ENCODE peak calls at places on chromosomes 6 and 20, in seven cellular contexts. K is heart left ventricle, R is posterior cingulate gyrus, W is NCI-H1694, L is cardiac fibroblast, A is hepatic stellate cell, C is left lung. Q is an unnamed sample.

GRCh38 chr6:155116571-155116910 is 121.4 kb downstream of the TIAM2 start:
- DNase-seq in K (no peak), R (no peak), W (no peak), L (no peak), A (no peak), C (no peak), Q (no peak)

GRCh38 chr6:157407637-157408036 is 26.6 kb downstream of the ZDHHC14 start:
- DNase-seq in K (no peak), R (no peak), W (no peak), L (no peak), A (no peak), C (no peak), Q (no peak)

GRCh38 chr20:57847104-57847503 is 137.3 kb upstream of the PMEPA1 start:
- DNase-seq in K (no peak), R (no peak), W (no peak), L (no peak), A (no peak), C (no peak), Q (no peak)

GRCh38 chr20:21513181-21513663 is 642 bp downstream of the NKX2-2 start:
- DNase-seq in K (no peak), R (peak), W (no peak), L (no peak), A (no peak), C (peak), Q (no peak)

GRCh38 chr20:8932192-8933150 is 136.4 kb upstream of the PLCB4 start:
- DNase-seq in K (no peak), R (no peak), W (no peak), L (peak), A (peak), C (no peak), Q (no peak)

GRCh38 chr6:138465007-138465645 is 34.2 kb downstream of the NHSL1 start:
- DNase-seq in K (no peak), R (no peak), W (no peak), L (peak), A (peak), C (no peak), Q (no peak)

GRCh38 chr20:9493818-9494217 is 20.6 kb upstream of the LAMP5 start:
- DNase-seq in K (no peak), R (no peak), W (no peak), L (no peak), A (no peak), C (no peak), Q (no peak)

GRCh38 chr6:165988757-165989456 is 178.7 kb downstream of the TBXT start:
- DNase-seq in K (no peak), R (peak), W (no peak), L (peak), A (no peak), C (no peak), Q (no peak)

GRCh38 chr6:43739642-43740091 is 30.3 kb upstream of the VEGFA start:
- DNase-seq in K (no peak), R (peak), W (no peak), L (no peak), A (no peak), C (no peak), Q (no peak)

GRCh38 chr6:96923871-96924493 is 546 bp upstream of the KLHL32 start:
- DNase-seq in K (no peak), R (no peak), W (no peak), L (no peak), A (no peak), C (no peak), Q (peak)

GRCh38 chr6:44481765-44482164 is 94.3 kb downstream of the CDC5L start:
- DNase-seq in K (no peak), R (no peak), W (no peak), L (no peak), A (no peak), C (no peak), Q (no peak)

GRCh38 chr6:132964101-132964867 is 149.9 kb downstream of the RPS12 start:
- DNase-seq in K (no peak), R (no peak), W (no peak), L (peak), A (no peak), C (no peak), Q (no peak)

GRCh38 chr6:28212510-28213212 is 12.4 kb upstream of the ZSCAN9 start:
- DNase-seq in K (no peak), R (no peak), W (peak), L (peak), A (peak), C (no peak), Q (no peak)

GRCh38 chr20:38242848-38243449 is 17.6 kb downstream of the KIAA1755 start:
- DNase-seq in K (no peak), R (no peak), W (no peak), L (peak), A (no peak), C (no peak), Q (no peak)

GRCh38 chr6:116475151-116475550 is 14.0 kb downstream of the CALHM6 start:
- DNase-seq in K (no peak), R (no peak), W (no peak), L (no peak), A (no peak), C (no peak), Q (no peak)

Q was measured in substantia nigra.